ENCODE peak calls at places on chromosome 22, in seven cellular contexts. F is H1, Y is SK-N-SH, K is GM12878, X is HCT116, B is K562, P is HepG2. R is an unnamed sample.

GRCh38 chr22:24937114-24937513 is 9.4 kb downstream of the LHFPL7 start:
- DNase-seq in Y (peak; percentile 32), K (no peak), P (peak; percentile 24), F (no peak), B (no peak), X (no peak), R (no peak)

GRCh38 chr22:29139965-29140782 is 65.5 kb upstream of the EMID1 start:
- DNase-seq in P (peak; percentile 60), B (no peak), K (no peak), X (no peak), F (no peak), Y (no peak), R (no peak)

GRCh38 chr22:43890901-43891331 is 897 bp downstream of the PNPLA5 start:
- DNase-seq in X (no peak), P (no peak), F (no peak), K (no peak), Y (no peak), B (no peak), R (no peak)

GRCh38 chr22:24108073-24108472 is 73.2 kb upstream of the SUSD2 start:
- DNase-seq in P (no peak), Y (no peak), F (no peak), X (no peak), B (peak; percentile 16), K (no peak), R (no peak)

GRCh38 chr22:45314054-45314721 is 4.5 kb downstream of the FAM118A start:
- DNase-seq in P (peak; percentile 32), F (no peak), K (no peak), X (no peak), B (peak; percentile 70), Y (peak; percentile 79), R (no peak)

GRCh38 chr22:38761202-38762162 is 5.7 kb upstream of the SUN2 start:
- DNase-seq in P (no peak), F (no peak), Y (no peak), B (no peak), X (no peak), K (no peak), R (no peak)

GRCh38 chr22:23742505-23743264 is 8.2 kb downstream of the ZNF70 start:
- DNase-seq in K (no peak), B (no peak), F (no peak), P (no peak), X (no peak), Y (no peak), R (no peak)

GRCh38 chr22:22528780-22529179 is 8.7 kb upstream of the ZNF280A start:
- DNase-seq in F (no peak), Y (no peak), B (no peak), K (no peak), P (no peak), X (no peak), R (no peak)

GRCh38 chr22:23282089-23282501 is 101.8 kb downstream of the BCR start:
- DNase-seq in P (no peak), K (no peak), F (no peak), Y (no peak), B (no peak), X (peak; percentile 51), R (no peak)

GRCh38 chr22:46803031-46803880 is 40.8 kb downstream of the TBC1D22A start:
- DNase-seq in X (peak; percentile 32), P (peak; percentile 47), B (peak; percentile 80), Y (peak; percentile 80), K (no peak), F (peak; percentile 86), R (no peak)

GRCh38 chr22:17980638-17981051 is 43.7 kb downstream of the MICAL3 start:
- DNase-seq in P (no peak), B (peak; percentile 92), X (no peak), F (no peak), Y (peak; percentile 63), K (no peak), R (no peak)

GRCh38 chr22:36258750-36259619 is 6.1 kb downstream of the APOL1 start:
- DNase-seq in K (no peak), F (peak; percentile 56), X (no peak), P (no peak), B (no peak), Y (no peak), R (no peak)

GRCh38 chr22:17779286-17780115 is 5.2 kb upstream of the BID start:
- DNase-seq in K (peak; percentile 83), P (no peak), Y (no peak), F (no peak), X (no peak), B (peak; percentile 48), R (no peak)

GRCh38 chr22:21936151-21936778 is 16.4 kb downstream of the PPM1F start:
- DNase-seq in F (no peak), P (no peak), Y (no peak), K (no peak), B (no peak), X (no peak), R (no peak)

DNA sequence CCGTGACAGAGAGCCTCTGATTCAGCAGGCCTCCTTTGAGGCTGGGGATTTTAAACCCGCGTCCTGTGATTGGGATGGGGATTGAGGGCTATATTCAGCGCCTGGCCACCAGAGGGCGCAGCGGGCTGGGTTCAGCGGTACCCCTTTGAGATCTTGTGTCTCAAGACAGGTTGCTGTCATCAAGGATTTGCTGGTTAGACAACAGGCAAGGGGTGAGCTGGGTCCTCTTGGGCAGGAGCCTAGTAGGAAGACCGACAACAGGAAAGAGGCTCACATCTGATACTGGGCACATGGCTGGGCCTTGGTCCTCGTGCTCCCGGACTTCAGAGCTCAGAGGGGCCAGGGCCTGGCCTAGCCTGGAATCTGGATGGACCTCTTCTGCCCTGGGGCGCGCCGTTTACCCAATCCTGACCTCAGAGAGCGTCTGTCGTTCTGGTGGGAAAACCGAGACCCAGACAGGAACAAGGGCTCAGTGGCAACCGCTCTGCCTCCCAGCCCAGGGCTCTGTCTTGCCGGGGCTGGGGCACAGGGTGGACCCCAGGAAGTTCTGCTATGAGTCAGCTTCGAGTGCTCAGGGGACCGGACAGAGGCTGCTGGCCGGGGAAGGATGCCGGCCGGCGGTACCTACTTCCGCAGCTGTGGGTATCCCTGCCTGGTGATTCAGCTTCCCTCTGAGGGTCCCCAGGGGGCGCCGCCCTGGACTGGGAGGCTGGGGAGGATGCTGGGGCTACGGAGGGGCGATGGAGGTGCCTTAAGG is 926 bp upstream of the SLC35E4 start:
- DNase-seq in P (peak; percentile 31), K (peak; percentile 47), F (peak; percentile 96), Y (peak; percentile 90), B (peak; percentile 68), X (peak; percentile 73), R (peak; percentile 61)
- H3K4me3 ChIP-seq in P (no peak overlapping the region), K (peak overlapping the region; percentile 76), F (peak overlapping the region; percentile 38), Y (peak overlapping the region; percentile 78), B (no peak overlapping the region), X (no peak overlapping the region), R (peak overlapping the region; percentile 32)

GRCh38 chr22:20090730-20091240 is 10.7 kb downstream of the DGCR8 start:
- DNase-seq in K (no peak), Y (no peak), F (no peak), P (no peak), B (no peak), X (no peak), R (no peak)

GRCh38 chr22:20091690-20092476 is 11.8 kb downstream of the DGCR8 start:
- DNase-seq in B (no peak), K (no peak), F (no peak), P (no peak), X (no peak), Y (no peak), R (no peak)

GRCh38 chr22:20088263-20088648 is 8.2 kb downstream of the DGCR8 start:
- DNase-seq in X (no peak), K (no peak), B (no peak), Y (no peak), F (no peak), P (no peak), R (no peak)

GRCh38 chr22:20089226-20089976 is 9.4 kb downstream of the DGCR8 start:
- DNase-seq in X (no peak), F (no peak), P (no peak), K (no peak), Y (no peak), B (no peak), R (no peak)

DNA sequence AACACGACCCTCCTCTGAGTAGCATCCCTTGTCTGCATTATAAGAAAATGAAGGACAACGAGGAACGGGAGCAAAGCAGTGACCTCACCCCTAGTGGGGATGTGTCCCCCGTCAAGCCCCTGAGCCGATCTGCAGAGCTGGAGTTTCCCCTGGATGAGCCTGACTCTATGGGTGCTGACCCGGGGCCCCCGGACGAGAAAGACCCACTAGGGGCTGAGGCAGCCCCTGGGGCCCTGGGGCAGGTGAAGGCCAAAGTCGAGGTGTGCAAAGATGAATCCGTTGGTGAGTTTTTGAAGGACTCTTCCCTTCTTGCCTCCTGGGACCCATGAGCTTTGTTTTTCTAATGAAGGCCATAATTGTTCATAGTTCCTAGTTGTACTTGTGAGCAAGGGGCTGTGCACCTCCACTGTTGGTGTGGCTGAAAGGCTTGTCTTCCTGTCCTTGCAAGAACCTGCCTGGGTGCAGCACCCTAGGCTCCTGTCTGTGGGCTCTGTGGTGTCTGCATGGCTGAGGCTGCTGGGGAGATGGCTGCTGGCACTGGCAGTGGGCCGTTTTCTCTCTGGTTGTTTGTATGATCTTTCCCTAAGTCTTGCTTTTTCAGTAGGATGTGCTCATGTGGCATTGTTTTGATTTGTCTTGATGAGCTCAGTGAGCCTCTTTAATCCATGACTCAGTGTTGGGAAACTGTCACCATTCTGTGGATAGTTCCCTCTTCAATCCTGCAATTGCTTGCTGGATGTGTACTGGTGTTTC is 10.1 kb downstream of the DGCR8 start:
- DNase-seq in K (no peak), B (no peak), X (no peak), Y (no peak), P (no peak), F (no peak), R (no peak)
- TF ChIP-seq YY1 in K (no peak), B (no peak), X (no peak), Y (no peak), P (no peak), F (no peak), R (no peak)

DNA sequence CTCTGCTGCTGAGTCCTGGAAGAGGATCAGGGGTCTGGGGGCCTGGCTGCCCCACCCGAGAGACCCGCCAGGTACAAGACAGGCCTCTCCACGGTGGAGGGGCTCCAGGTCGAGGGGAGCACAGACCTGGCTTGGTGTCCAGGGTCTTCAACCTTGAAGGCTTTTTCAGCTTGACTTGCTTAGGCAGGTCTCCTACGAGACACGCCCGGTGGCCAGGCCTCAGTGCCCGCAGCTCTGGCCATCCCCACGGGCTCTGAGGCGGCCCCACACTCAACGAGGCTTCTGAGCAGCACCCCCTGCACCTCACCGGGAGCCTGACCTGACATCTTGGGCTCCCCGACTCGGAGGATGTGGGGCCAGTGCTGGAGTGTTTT is 6.6 kb upstream of the PLXNB2 start:
- DNase-seq in B (no peak), P (no peak), X (no peak), F (no peak), Y (peak; percentile 16), K (no peak), R (no peak)
- H3K4me3 ChIP-seq in B (peak overlapping the region; percentile 7), P (peak overlapping the region; percentile 22), X (no peak overlapping the region), F (no peak overlapping the region), Y (no peak overlapping the region), K (peak overlapping the region; percentile 70), R (no peak overlapping the region)

DNA sequence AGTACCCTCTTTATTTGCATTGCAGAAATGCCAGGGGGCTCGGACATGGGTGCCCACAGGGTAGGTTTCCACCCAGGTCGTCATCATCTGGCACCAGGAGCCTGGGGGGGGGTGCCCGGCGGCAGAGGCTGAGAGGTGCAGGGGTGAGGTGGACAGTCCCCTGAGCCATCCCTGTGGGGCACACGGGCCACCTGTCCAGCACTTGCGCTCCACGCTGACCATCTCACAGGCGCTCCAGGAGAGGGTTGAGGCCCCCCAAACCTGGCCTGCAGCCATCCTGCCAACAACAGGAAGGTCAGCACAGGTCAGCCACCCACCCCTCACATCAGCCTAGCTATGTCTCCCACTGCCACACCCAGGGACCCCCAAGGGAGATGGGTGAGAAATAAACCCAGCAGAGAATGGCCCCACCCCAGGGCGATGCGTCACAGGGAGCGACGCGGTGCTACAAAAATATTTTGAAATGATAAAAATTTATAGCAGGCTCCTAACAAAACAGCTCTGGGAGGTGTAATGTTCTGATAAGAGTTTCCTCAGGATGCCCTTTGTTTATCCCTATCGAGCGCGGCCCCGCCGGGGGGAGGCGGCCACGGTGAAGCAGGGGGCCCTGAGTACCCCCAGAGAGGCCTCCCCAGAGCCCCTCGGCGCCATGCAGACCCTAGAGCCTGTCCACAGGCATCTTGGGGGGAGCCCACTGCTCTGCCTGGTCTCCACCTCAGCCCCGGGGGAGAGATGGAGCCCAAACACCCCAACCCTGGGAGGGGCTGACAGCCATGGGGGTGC is 21.0 kb upstream of the GNB1L start:
- DNase-seq in Y (peak; percentile 42), B (peak; percentile 77), P (no peak), F (peak; percentile 42), X (no peak), K (no peak), R (no peak)
- TF ChIP-seq YY1 in Y (no peak), B (no peak), P (no peak), F (no peak), X (no peak), K (no peak), R (no peak)